ENCODE peak calls at places on chromosomes 13 and 19, in four cellular contexts. L is mammary epithelial cell, E is astrocyte of the spinal cord, K is kidney tubule cell. T is an unnamed sample.

GRCh38 chr13:42071667-42072419 is 23.4 kb downstream of the DGKH start:
- DNase-seq in L (no peak), E (no peak), K (no peak), T (no peak)

GRCh38 chr19:29881386-29881785 is 60.7 kb upstream of the URI1 start:
- DNase-seq in L (peak; percentile 15), E (no peak), K (peak; percentile 11), T (no peak)

GRCh38 chr13:50990540-50991506 is 81.2 kb downstream of the RNASEH2B start:
- DNase-seq in L (no peak), E (peak; percentile 72), K (peak; percentile 4), T (no peak)

GRCh38 chr19:45331411-45331810 is 8.7 kb upstream of the CKM start:
- DNase-seq in L (no peak), E (no peak), K (no peak), T (no peak)

GRCh38 chr13:112203614-112204013 is 136.7 kb downstream of the SOX1 start:
- DNase-seq in L (no peak), E (no peak), K (no peak), T (no peak)

GRCh38 chr13:27797228-27797624 is 4.9 kb downstream of the GSX1 start:
- DNase-seq in L (peak; percentile 50), E (no peak), K (peak; percentile 70), T (peak; percentile 20)

GRCh38 chr13:111401151-111401550 is 80.7 kb downstream of the TEX29 start:
- DNase-seq in L (no peak), E (no peak), K (no peak), T (no peak)

GRCh38 chr13:109700176-109700575 is 86.2 kb downstream of the IRS2 start:
- DNase-seq in L (peak; percentile 54), E (peak; percentile 88), K (peak; percentile 81), T (peak; percentile 50)